ENCODE peak calls at places on chromosomes 13 and 19, in nine cellular contexts. K, D, U, Q, C, B, S, H and V are unnamed samples.

GRCh38 chr19:17633700-17634099 is 54.5 kb downstream of the UNC13A start:
- DNase-seq in Q (no peak), D (no peak), C (no peak), B (no peak), K (no peak), S (no peak), U (no peak), H (no peak), V (no peak)

GRCh38 chr13:28569886-28570285 is 75.0 kb upstream of the FLT1 start:
- DNase-seq in U (no peak), B (no peak), H (no peak), Q (no peak), D (no peak), C (no peak), S (no peak), K (no peak), V (no peak)

GRCh38 chr19:50025794-50026549 is at the start of gene ZNF473:
- DNase-seq in D (peak), Q (peak), U (no peak), C (peak), S (peak), B (peak), K (peak), H (no peak), V (peak)

GRCh38 chr13:107373551-107373950 is 805.6 kb upstream of the ARGLU1 start:
- DNase-seq in S (no peak), D (no peak), B (no peak), H (no peak), K (no peak), Q (no peak), C (peak), U (peak), V (no peak)

GRCh38 chr19:6041071-6041470 is 63.1 kb upstream of the RANBP3 start:
- DNase-seq in Q (no peak), H (no peak), K (no peak), U (no peak), B (no peak), S (no peak), C (no peak), D (no peak), V (no peak)

GRCh38 chr19:2394054-2394668 is 33.2 kb downstream of the TIMM13 start:
- DNase-seq in Q (no peak), B (no peak), K (no peak), D (no peak), C (peak), S (peak), H (no peak), U (no peak), V (no peak)

GRCh38 chr13:112615391-112615790 is 27.4 kb upstream of the TUBGCP3 start:
- DNase-seq in Q (no peak), D (no peak), K (no peak), U (no peak), S (no peak), C (no peak), H (no peak), B (no peak), V (no peak)

GRCh38 chr13:28609936-28610335 is 49.0 kb upstream of the POMP start:
- DNase-seq in S (no peak), K (no peak), C (no peak), D (no peak), B (no peak), Q (no peak), H (no peak), U (no peak), V (no peak)

GRCh38 chr19:54670576-54671347 is 8.0 kb downstream of the LILRB4 start:
- DNase-seq in B (no peak), K (no peak), U (no peak), D (no peak), H (no peak), S (no peak), C (no peak), Q (no peak), V (no peak)

GRCh38 chr19:39969266-39969665 is 1.7 kb upstream of the PSMC4 start:
- DNase-seq in S (peak), H (no peak), C (no peak), Q (no peak), K (no peak), D (no peak), B (no peak), U (no peak), V (no peak)

GRCh38 chr13:85286081-85286480 is 513.1 kb downstream of the SLITRK6 start:
- DNase-seq in U (no peak), C (no peak), Q (no peak), S (no peak), D (no peak), H (no peak), K (no peak), B (no peak), V (no peak)

GRCh38 chr13:80584306-80584705 is 243.4 kb upstream of the SPRY2 start:
- DNase-seq in B (no peak), U (no peak), Q (no peak), K (no peak), S (no peak), H (no peak), C (no peak), D (no peak), V (no peak)

GRCh38 chr19:742540-743075 is 8.3 kb upstream of the MISP start:
- DNase-seq in H (no peak), U (no peak), D (no peak), K (no peak), Q (no peak), S (no peak), C (no peak), B (no peak), V (no peak)
- TF ChIP-seq MAX in H (no peak), U (no peak), D (no peak), K (no peak), Q (no peak), S (no peak), C (no peak), B (no peak), V (no peak)

GRCh38 chr19:46297700-46298476 is 1.0 kb downstream of the HIF3A start:
- DNase-seq in Q (peak), K (peak), U (peak), C (no peak), H (no peak), B (peak), D (no peak), S (no peak), V (no peak)
- TF ChIP-seq MAX in Q (no peak), K (no peak), U (no peak), C (no peak), H (no peak), B (no peak), D (no peak), S (no peak), V (no peak)

GRCh38 chr13:30697177-30697953 is 38.0 kb upstream of the ALOX5AP start:
- DNase-seq in C (no peak), U (peak), K (no peak), Q (no peak), B (no peak), H (no peak), S (no peak), D (no peak), V (no peak)

GRCh38 chr13:30698488-30699005 is 36.8 kb upstream of the ALOX5AP start:
- DNase-seq in D (no peak), Q (no peak), B (no peak), H (no peak), S (no peak), K (no peak), U (no peak), C (no peak), V (no peak)

GRCh38 chr13:30700364-30700763 is 35.0 kb upstream of the ALOX5AP start:
- DNase-seq in U (no peak), B (no peak), S (no peak), H (no peak), K (no peak), D (no peak), C (no peak), Q (no peak), V (no peak)

GRCh38 chr13:30698023-30698422 is 37.3 kb upstream of the ALOX5AP start:
- DNase-seq in D (no peak), B (peak), S (no peak), U (no peak), C (no peak), Q (no peak), H (no peak), K (no peak), V (no peak)

DNA sequence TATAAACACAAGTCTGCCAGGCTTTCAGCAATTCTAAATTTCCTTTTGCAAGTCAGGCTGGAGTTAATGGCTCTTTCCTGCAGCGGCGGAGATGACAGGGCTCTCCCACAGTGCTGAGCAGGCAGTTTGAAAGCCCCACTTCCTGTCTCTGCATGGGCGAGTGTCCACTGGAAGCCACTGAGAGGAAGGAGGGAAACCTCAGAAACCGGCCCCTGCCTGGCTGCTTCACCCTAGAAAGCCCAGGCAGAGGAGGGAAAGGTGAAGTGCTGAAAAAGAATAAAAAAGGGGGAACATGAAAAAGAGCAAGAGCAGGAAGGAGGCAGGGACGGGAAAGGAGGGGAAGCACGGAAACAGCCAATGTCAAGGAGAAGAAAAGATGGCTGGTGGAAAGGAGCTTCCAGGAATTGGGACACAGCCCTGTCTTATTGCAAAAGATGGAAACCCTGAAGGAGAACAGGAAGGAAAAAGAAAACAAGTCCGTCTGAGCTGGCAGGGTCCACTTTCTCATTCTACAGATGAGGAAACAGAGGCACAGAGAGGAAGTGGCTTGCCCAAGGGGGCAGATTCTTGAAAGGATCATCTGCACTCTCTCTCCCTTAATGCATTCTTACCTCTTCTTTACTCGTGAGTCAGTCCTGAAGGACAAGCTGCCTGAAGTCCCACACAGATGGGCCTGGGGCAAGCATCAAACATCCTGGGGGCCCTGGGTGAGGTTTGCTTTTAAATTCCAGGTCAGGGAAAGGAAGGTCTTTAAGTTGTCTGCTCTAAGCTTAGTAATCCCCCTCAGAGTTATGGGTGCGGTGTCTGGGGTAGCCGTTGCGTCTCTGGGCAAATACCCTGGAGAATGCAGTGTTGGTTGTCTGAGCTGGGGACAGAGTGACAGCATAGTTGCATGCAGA is 38.8 kb upstream of the ALOX5AP start:
- DNase-seq in H (no peak), C (peak), U (no peak), D (no peak), S (no peak), Q (no peak), B (no peak), K (peak), V (no peak)
- TF ChIP-seq MAX in H (no peak), C (no peak), U (no peak), D (no peak), S (no peak), Q (no peak), B (no peak), K (no peak), V (no peak)

DNA sequence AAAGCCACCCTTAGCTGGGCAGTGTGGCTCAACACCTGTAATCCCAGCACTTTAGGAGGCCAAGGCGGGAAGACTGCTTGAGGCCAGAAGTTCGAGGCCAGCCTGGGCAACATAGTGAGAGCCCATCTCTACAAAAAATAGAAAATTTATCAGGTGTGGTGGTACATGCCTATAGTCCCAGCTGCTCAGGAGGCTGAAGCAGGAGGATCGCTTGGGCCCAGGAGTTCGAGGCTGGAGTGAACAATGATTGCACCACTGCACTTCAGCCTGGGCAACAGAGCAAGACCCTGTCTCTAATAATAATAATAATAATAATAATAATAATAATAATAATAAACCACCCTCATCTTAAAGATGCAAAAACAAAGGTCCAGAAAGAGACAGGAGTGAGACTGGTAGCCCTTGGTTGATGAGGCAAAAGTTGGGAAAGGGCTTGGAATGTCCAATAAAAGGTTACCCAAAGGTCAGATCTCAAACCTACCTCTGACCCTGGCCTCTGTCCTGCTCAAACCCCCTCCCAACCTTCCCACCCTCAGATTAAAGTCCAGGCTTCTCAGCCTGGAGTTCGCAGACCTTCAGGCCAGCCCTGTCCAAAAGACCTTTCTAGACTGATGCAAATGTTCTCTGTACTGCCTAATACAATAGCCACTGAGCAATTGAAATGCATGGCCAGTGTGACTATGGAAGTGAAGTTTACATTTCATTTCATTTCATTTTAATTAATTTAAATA is 9.1 kb downstream of the ZNF575 start:
- DNase-seq in Q (no peak), C (no peak), B (no peak), D (no peak), S (no peak), U (no peak), H (no peak), K (no peak), V (no peak)
- TF ChIP-seq MAX in Q (no peak), C (no peak), B (no peak), D (no peak), S (no peak), U (no peak), H (no peak), K (no peak), V (no peak)

GRCh38 chr13:41837668-41838067 is 123.2 kb downstream of the VWA8 start:
- DNase-seq in Q (no peak), S (no peak), H (no peak), B (no peak), D (no peak), C (peak), U (peak), K (no peak), V (no peak)
- TF ChIP-seq MAX in Q (no peak), S (no peak), H (no peak), B (no peak), D (no peak), C (no peak), U (no peak), K (no peak), V (no peak)